ENCODE peak calls at places on chromosomes 11 and 22, in seven cellular contexts. I is H9; D is fibroblast of lung; R is CD8-positive, alpha-beta T cell; J is right lobe of liver; F is CD4-positive, alpha-beta memory T cell; O is CD8-positive, alpha-beta memory T cell. Y is an unnamed sample. For H3K9me3, the result is how much of the 10 kb centered on the place peaks cover.

GRCh38 chr11:70244698-70245097 is 25.8 kb upstream of the PPFIA1 start:
- DNase-seq in I (no peak), D (peak), R (no peak), J (no peak), F (no peak), O (no peak), Y (no peak)

GRCh38 chr11:68010058-68011041 is at the start of gene ALDH3B1:
- DNase-seq in I (peak), D (peak), R (no peak), J (peak), F (no peak), O (no peak), Y (no peak)

GRCh38 chr22:41848468-41848867 is 15.6 kb downstream of the SREBF2 start:
- DNase-seq in I (no peak), D (peak), R (no peak), J (no peak), F (no peak), O (no peak), Y (no peak)

GRCh38 chr11:1341928-1342524 is 32.6 kb upstream of the TOLLIP start:
- DNase-seq in I (no peak), D (peak), R (no peak), J (no peak), F (no peak), O (no peak), Y (no peak)

GRCh38 chr11:68343761-68344256 is 31.4 kb downstream of the LRP5 start:
- DNase-seq in I (no peak), D (no peak), R (no peak), J (peak), F (no peak), O (no peak), Y (no peak)

GRCh38 chr22:42078469-42079318 is 806 bp upstream of the SMDT1 start:
- DNase-seq in I (peak), D (peak), R (no peak), J (no peak), F (no peak), O (no peak), Y (no peak)

GRCh38 chr11:42528471-42528870 is 783.3 kb upstream of the API5 start:
- DNase-seq in I (no peak), D (no peak), R (no peak), J (no peak), F (no peak), O (no peak), Y (no peak)

GRCh38 chr11:12287374-12288211 is 89.8 kb upstream of the PARVA start:
- DNase-seq in I (peak), D (peak), R (no peak), J (no peak), F (no peak), O (no peak), Y (no peak)

GRCh38 chr11:111400595-111400994 is 21.5 kb upstream of the POU2AF1 start:
- DNase-seq in I (no peak), D (no peak), R (no peak), J (no peak), F (no peak), O (no peak), Y (no peak)

GRCh38 chr11:44823920-44824704 is 97.3 kb downstream of the TSPAN18 start:
- DNase-seq in I (peak), D (no peak), R (no peak), J (no peak), F (no peak), O (no peak), Y (no peak)

GRCh38 chr11:69493931-69494821 is 12.7 kb downstream of the LINC01488 start:
- DNase-seq in I (no peak), D (no peak), R (no peak), J (peak), F (no peak), O (no peak), Y (no peak)

GRCh38 chr11:11396290-11397042 is 43.4 kb upstream of the CSNK2A3 start:
- DNase-seq in I (no peak), D (peak), R (no peak), J (no peak), F (no peak), O (no peak), Y (no peak)

GRCh38 chr11:114169321-114169749 is 109.8 kb downstream of the ZBTB16 start:
- DNase-seq in I (no peak), D (peak), R (no peak), J (no peak), F (no peak), O (no peak), Y (no peak)

GRCh38 chr11:125270711-125271110 is 106.2 kb downstream of the PKNOX2 start:
- DNase-seq in I (no peak), D (peak), R (no peak), J (no peak), F (no peak), O (no peak), Y (no peak)

GRCh38 chr11:43359432-43359818 is 705 bp downstream of the TTC17 start:
- DNase-seq in I (peak), D (peak), R (no peak), J (no peak), F (peak), O (no peak), Y (no peak)

GRCh38 chr11:26947904-26948639 is 45.8 kb upstream of the FIBIN start:
- DNase-seq in I (no peak), D (no peak), R (no peak), J (no peak), F (no peak), O (no peak), Y (no peak)

GRCh38 chr22:26323013-26323412 is 106.0 kb upstream of the ASPHD2 start:
- DNase-seq in I (no peak), D (no peak), R (no peak), J (no peak), F (no peak), O (no peak), Y (no peak)

GRCh38 chr11:32893947-32894827 is 1.6 kb downstream of the QSER1 start:
- DNase-seq in I (peak), D (peak), R (no peak), J (no peak), F (peak), O (no peak), Y (no peak)

GRCh38 chr22:49693416-49693815 is 134.3 kb downstream of the BRD1 start:
- DNase-seq in I (no peak), D (no peak), R (no peak), J (no peak), F (no peak), O (no peak), Y (no peak)

GRCh38 chr11:112852141-112852853 is 108.9 kb upstream of the NCAM1 start:
- DNase-seq in I (no peak), D (peak), R (no peak), J (no peak), F (no peak), O (no peak), Y (no peak)

GRCh38 chr11:109668973-109669634 is 247.1 kb downstream of the C11orf87 start:
- DNase-seq in I (no peak), D (no peak), R (no peak), J (no peak), F (no peak), O (no peak), Y (no peak)

GRCh38 chr11:64844330-64845124 is at the start of gene CDC42BPG:
- DNase-seq in I (peak), D (peak), R (peak), J (peak), F (peak), O (peak), Y (peak)

GRCh38 chr11:19441752-19442553 is 201.2 kb upstream of the E2F8 start:
- DNase-seq in I (no peak), D (peak), R (no peak), J (no peak), F (no peak), O (no peak), Y (no peak)

DNA sequence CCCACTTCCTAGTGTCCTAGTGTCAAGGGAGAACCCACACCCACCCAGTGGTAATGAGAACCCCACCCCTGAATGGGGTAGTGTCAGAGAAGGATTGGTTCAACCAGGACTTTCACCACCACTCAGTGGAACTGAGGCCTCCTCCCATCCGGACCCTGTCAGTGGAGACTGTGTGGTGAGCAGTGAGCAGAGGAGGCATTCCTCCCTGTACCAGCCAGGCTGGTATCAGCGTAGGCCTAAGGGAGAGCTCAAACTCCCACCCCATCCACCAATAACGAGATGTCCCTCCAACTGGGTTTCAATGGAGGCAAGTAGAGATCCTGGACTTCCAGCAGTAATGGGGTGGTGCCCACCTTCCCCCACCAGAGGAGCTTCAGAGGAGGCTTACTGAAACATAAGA is 1171.4 kb downstream of the TBC1D22A start:
- DNase-seq in I (no peak), D (no peak), R (no peak), J (no peak), F (no peak), O (no peak), Y (no peak)
- H3K9me3 ChIP-seq in I (under half), D (under half), R (under half), J (under half), F (under half), O (under half), Y (under half)

DNA sequence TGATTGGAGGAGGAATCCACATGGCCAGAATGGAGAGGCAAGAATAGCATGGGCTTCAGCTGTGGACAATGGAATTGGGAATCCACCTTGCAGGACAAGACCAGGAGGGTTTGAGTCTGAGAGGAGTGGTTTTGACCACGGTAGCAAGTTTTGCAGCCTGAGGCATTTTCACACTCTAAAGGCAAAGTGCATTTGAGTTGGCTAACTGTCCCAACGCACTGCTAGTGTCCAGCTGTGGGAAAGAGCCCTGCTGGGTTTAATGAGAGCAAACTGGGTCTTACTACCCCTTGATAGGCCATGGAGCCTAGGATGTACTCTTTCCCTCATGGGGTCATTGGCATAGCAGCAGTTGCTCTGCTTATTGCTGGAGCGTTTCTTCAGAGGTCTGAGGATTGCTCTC is at the start of gene OR5B2:
- DNase-seq in I (no peak), D (no peak), R (no peak), J (no peak), F (no peak), O (no peak), Y (no peak)
- H3K9me3 ChIP-seq in I (under half), D (under half), R (under half), J (under half), F (under half), O (under half), Y (under half)

GRCh38 chr11:2662024-2662312 is 37.8 kb downstream of the KCNQ1OT1 start:
- DNase-seq in I (no peak), D (no peak), R (no peak), J (no peak), F (no peak), O (no peak), Y (no peak)

GRCh38 chr11:2662430-2663299 is 37.1 kb downstream of the KCNQ1OT1 start:
- DNase-seq in I (no peak), D (no peak), R (no peak), J (no peak), F (no peak), O (no peak), Y (no peak)

GRCh38 chr11:2657697-2658284 is 42.0 kb downstream of the KCNQ1OT1 start:
- DNase-seq in I (no peak), D (no peak), R (no peak), J (no peak), F (no peak), O (no peak), Y (no peak)

GRCh38 chr11:2661173-2662023 is 38.4 kb downstream of the KCNQ1OT1 start:
- DNase-seq in I (no peak), D (no peak), R (no peak), J (no peak), F (no peak), O (no peak), Y (no peak)

GRCh38 chr11:2660357-2660939 is 39.3 kb downstream of the KCNQ1OT1 start:
- DNase-seq in I (no peak), D (no peak), R (no peak), J (no peak), F (no peak), O (no peak), Y (no peak)
- H3K9me3 ChIP-seq in I (under half), D (under half), R (under half), J (under half), F (under half), O (under half), Y (under half)

GRCh38 chr22:47423266-47423665 is 660.8 kb downstream of the TBC1D22A start:
- DNase-seq in I (no peak), D (no peak), R (no peak), J (no peak), F (no peak), O (no peak), Y (no peak)

GRCh38 chr22:47422736-47423135 is 660.3 kb downstream of the TBC1D22A start:
- DNase-seq in I (no peak), D (no peak), R (no peak), J (no peak), F (no peak), O (no peak), Y (no peak)

GRCh38 chr22:47423861-47424820 is 661.7 kb downstream of the TBC1D22A start:
- DNase-seq in I (no peak), D (no peak), R (no peak), J (no peak), F (no peak), O (no peak), Y (no peak)

GRCh38 chr22:47420211-47420610 is 657.8 kb downstream of the TBC1D22A start:
- DNase-seq in I (no peak), D (no peak), R (no peak), J (no peak), F (no peak), O (no peak), Y (no peak)

DNA sequence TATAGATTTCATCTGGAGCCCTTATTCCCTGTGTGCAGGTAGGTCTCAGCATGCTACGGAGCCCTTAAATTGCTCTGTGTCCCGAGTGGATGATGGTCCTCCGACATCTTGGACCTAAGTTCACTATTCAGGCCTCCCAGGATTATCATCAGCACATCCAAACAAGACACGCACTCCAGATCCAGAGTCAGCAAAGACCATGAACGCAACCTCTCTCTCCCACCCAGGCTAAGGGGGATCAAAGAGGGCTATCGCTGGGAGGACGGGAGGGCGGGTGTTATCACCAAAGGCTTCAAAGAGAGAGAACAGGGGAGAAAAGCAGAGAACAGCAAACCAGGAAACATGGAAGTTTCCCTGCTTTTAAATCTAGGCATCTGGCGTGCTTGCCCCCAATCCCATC is 659.4 kb downstream of the TBC1D22A start:
- DNase-seq in I (no peak), D (no peak), R (no peak), J (no peak), F (no peak), O (no peak), Y (no peak)
- H3K9me3 ChIP-seq in I (half or more), D (under half), R (under half), J (under half), F (under half), O (under half), Y (under half)

GRCh38 chr11:117979481-117980211 is 6.5 kb upstream of the IL10RA start:
- DNase-seq in I (no peak), D (no peak), R (no peak), J (no peak), F (no peak), O (no peak), Y (no peak)

GRCh38 chr11:117983163-117983475 is 3.1 kb upstream of the IL10RA start:
- DNase-seq in I (peak), D (no peak), R (no peak), J (no peak), F (no peak), O (no peak), Y (no peak)

GRCh38 chr11:117978982-117979381 is 7.2 kb upstream of the IL10RA start:
- DNase-seq in I (no peak), D (no peak), R (no peak), J (no peak), F (no peak), O (no peak), Y (no peak)

GRCh38 chr11:117980716-117981115 is 5.5 kb upstream of the IL10RA start:
- DNase-seq in I (no peak), D (no peak), R (no peak), J (no peak), F (no peak), O (no peak), Y (no peak)

DNA sequence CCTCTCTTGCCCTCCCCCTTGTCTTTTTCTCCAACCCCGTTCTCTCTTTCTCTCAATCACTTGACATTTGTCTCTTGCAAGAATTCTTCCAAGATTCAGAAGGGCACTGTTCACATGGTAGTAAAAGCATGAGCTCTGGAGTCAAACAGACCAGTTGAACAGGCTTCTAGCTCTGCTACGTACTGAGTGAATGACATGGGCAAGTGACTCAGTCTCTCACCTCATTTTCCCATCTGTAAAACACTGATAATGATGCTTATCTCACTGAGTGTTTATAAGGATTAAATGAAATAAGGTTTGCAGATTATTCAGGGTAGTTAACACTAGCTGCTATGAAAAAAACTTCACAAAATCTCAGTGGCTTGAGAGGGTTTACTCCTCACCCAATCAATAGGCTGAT is 5.9 kb upstream of the IL10RA start:
- DNase-seq in I (no peak), D (no peak), R (no peak), J (no peak), F (no peak), O (no peak), Y (no peak)
- H3K9me3 ChIP-seq in I (under half), D (under half), R (under half), J (under half), F (under half), O (under half), Y (under half)

GRCh38 chr11:129102225-129102624 is 89.9 kb downstream of the ARHGAP32 start:
- DNase-seq in I (no peak), D (no peak), R (no peak), J (no peak), F (no peak), O (no peak), Y (no peak)

GRCh38 chr11:129106788-129107187 is 85.3 kb downstream of the ARHGAP32 start:
- DNase-seq in I (no peak), D (no peak), R (no peak), J (no peak), F (no peak), O (no peak), Y (no peak)

DNA sequence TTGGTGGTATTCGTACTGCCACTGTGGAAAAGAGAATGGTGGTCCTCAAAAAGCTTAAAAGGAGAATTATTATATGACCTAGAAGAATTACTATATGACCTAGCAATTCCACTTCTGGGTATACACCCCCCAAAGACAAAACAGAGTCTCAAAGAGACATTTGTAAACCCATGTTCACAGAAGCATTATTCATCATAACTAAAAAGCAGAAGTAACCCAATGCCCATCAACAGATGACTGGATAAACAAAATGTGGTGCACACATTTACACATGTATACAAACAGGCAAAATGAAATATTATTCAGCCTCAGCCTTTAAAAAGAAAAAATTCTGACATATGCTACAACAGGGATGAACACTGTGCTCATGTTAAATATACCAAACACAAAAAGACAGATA is 89.4 kb downstream of the ARHGAP32 start:
- DNase-seq in I (no peak), D (no peak), R (no peak), J (no peak), F (no peak), O (no peak), Y (no peak)
- H3K9me3 ChIP-seq in I (under half), D (under half), R (under half), J (under half), F (under half), O (under half), Y (under half)

Y was measured in T-helper 17 cell.